ENCODE peak calls at places on chromosomes 11 and 22, in four cellular contexts. One of them, this sample, is unnamed.

GRCh38 chr11:125625594-125626380 is 824 bp downstream of the CHEK1 start:
- DNase-seq in K562: peak
- DNase-seq in HepG2: peak
- DNase-seq in SK-N-SH: peak
- DNase-seq in this sample: peak

GRCh38 chr11:8760896-8761295 is 78.3 kb downstream of the RPL27A start:
- DNase-seq in K562: no peak
- DNase-seq in HepG2: no peak
- DNase-seq in SK-N-SH: no peak
- DNase-seq in this sample: no peak

GRCh38 chr11:93116641-93117577 is 80.9 kb downstream of the SLC36A4 start:
- DNase-seq in K562: no peak
- DNase-seq in HepG2: no peak
- DNase-seq in SK-N-SH: no peak
- DNase-seq in this sample: peak

GRCh38 chr11:83819936-83820549 is 533.9 kb upstream of the CCDC90B start:
- DNase-seq in K562: peak
- DNase-seq in HepG2: peak
- DNase-seq in SK-N-SH: peak
- DNase-seq in this sample: no peak

GRCh38 chr11:7872913-7873312 is 58.2 kb downstream of the OR10A6 start:
- DNase-seq in K562: no peak
- DNase-seq in HepG2: no peak
- DNase-seq in SK-N-SH: no peak
- DNase-seq in this sample: no peak

GRCh38 chr11:75422248-75423231 is 10.5 kb downstream of the KLHL35 start:
- DNase-seq in K562: peak
- DNase-seq in HepG2: peak
- DNase-seq in SK-N-SH: no peak
- DNase-seq in this sample: no peak

GRCh38 chr11:120086651-120087050 is 51.3 kb downstream of the TRIM29 start:
- DNase-seq in K562: no peak
- DNase-seq in HepG2: no peak
- DNase-seq in SK-N-SH: no peak
- DNase-seq in this sample: no peak

GRCh38 chr11:69086741-69087524 is 38.2 kb downstream of the TPCN2 start:
- DNase-seq in K562: no peak
- DNase-seq in HepG2: no peak
- DNase-seq in SK-N-SH: no peak
- DNase-seq in this sample: no peak

GRCh38 chr22:48208894-48209293 is 1446.4 kb downstream of the TBC1D22A start:
- DNase-seq in K562: no peak
- DNase-seq in HepG2: no peak
- DNase-seq in SK-N-SH: no peak
- DNase-seq in this sample: no peak

GRCh38 chr11:30653606-30654005 is 67.5 kb upstream of the MPPED2 start:
- DNase-seq in K562: no peak
- DNase-seq in HepG2: no peak
- DNase-seq in SK-N-SH: no peak
- DNase-seq in this sample: no peak

GRCh38 chr11:80118071-80118470 is 677.2 kb upstream of the TENM4 start:
- DNase-seq in K562: no peak
- DNase-seq in HepG2: no peak
- DNase-seq in SK-N-SH: no peak
- DNase-seq in this sample: no peak

GRCh38 chr11:110176366-110177056 is 83.3 kb downstream of the ZC3H12C start:
- DNase-seq in K562: no peak
- DNase-seq in HepG2: no peak
- DNase-seq in SK-N-SH: no peak
- DNase-seq in this sample: no peak

GRCh38 chr11:44886765-44887164 is 63.9 kb downstream of the TP53I11 start:
- DNase-seq in K562: no peak
- DNase-seq in HepG2: no peak
- DNase-seq in SK-N-SH: no peak
- DNase-seq in this sample: no peak

GRCh38 chr22:20247010-20247505 is 21.1 kb downstream of the RTN4R start:
- DNase-seq in K562: peak
- DNase-seq in HepG2: no peak
- DNase-seq in SK-N-SH: no peak
- DNase-seq in this sample: peak

GRCh38 chr11:74019104-74019738 is 10.3 kb upstream of the UCP3 start:
- DNase-seq in K562: no peak
- DNase-seq in HepG2: peak
- DNase-seq in SK-N-SH: no peak
- DNase-seq in this sample: no peak

GRCh38 chr11:7871056-7871455 is 60.0 kb downstream of the OR10A6 start:
- DNase-seq in K562: no peak
- DNase-seq in HepG2: no peak
- DNase-seq in SK-N-SH: no peak
- DNase-seq in this sample: no peak

GRCh38 chr11:118715245-118715807 is 35.9 kb upstream of the TREH start:
- DNase-seq in K562: no peak
- DNase-seq in HepG2: no peak
- DNase-seq in SK-N-SH: no peak
- DNase-seq in this sample: no peak

GRCh38 chr22:49423125-49423650 is 404.5 kb downstream of the BRD1 start:
- DNase-seq in K562: no peak
- DNase-seq in HepG2: no peak
- DNase-seq in SK-N-SH: no peak
- DNase-seq in this sample: no peak

GRCh38 chr22:45092644-45093043 is 71.1 kb upstream of the NUP50 start:
- DNase-seq in K562: no peak
- DNase-seq in HepG2: no peak
- DNase-seq in SK-N-SH: no peak
- DNase-seq in this sample: no peak

GRCh38 chr22:19644314-19645223 is 69.7 kb upstream of the SEPTIN5 start:
- DNase-seq in K562: peak
- DNase-seq in HepG2: no peak
- DNase-seq in SK-N-SH: peak
- DNase-seq in this sample: no peak

GRCh38 chr22:38832005-38832978 is 11.5 kb downstream of the NPTXR start:
- DNase-seq in K562: no peak
- DNase-seq in HepG2: no peak
- DNase-seq in SK-N-SH: no peak
- DNase-seq in this sample: peak

GRCh38 chr11:17845431-17845881 is 110.9 kb downstream of the KCNC1 start:
- DNase-seq in K562: no peak
- DNase-seq in HepG2: no peak
- DNase-seq in SK-N-SH: no peak
- DNase-seq in this sample: no peak

GRCh38 chr11:118143661-118144185 is 8.9 kb downstream of the SCN4B start:
- DNase-seq in K562: no peak
- DNase-seq in HepG2: no peak
- DNase-seq in SK-N-SH: no peak
- DNase-seq in this sample: no peak

GRCh38 chr11:106691807-106692365 is 326.4 kb downstream of the GUCY1A2 start:
- DNase-seq in K562: no peak
- DNase-seq in HepG2: no peak
- DNase-seq in SK-N-SH: no peak
- DNase-seq in this sample: no peak

GRCh38 chr22:45876136-45877035 is 100.6 kb downstream of the WNT7B start:
- DNase-seq in K562: no peak
- DNase-seq in HepG2: no peak
- DNase-seq in SK-N-SH: no peak
- DNase-seq in this sample: no peak

GRCh38 chr11:76770642-76771445 is 12.3 kb upstream of the TSKU start:
- DNase-seq in K562: no peak
- DNase-seq in HepG2: peak
- DNase-seq in SK-N-SH: no peak
- DNase-seq in this sample: no peak

GRCh38 chr22:50498322-50498861 is 9.1 kb downstream of the LMF2 start:
- DNase-seq in K562: peak
- DNase-seq in HepG2: peak
- DNase-seq in SK-N-SH: peak
- DNase-seq in this sample: peak

GRCh38 chr22:46614070-46614931 is 5.9 kb upstream of the GRAMD4 start:
- DNase-seq in K562: no peak
- DNase-seq in HepG2: no peak
- DNase-seq in SK-N-SH: no peak
- DNase-seq in this sample: no peak

GRCh38 chr11:64870176-64870892 is 8.1 kb downstream of the EHD1 start:
- DNase-seq in K562: peak
- DNase-seq in HepG2: peak
- DNase-seq in SK-N-SH: no peak
- DNase-seq in this sample: no peak
- TF ChIP-seq FOXJ3 in K562: no peak
- TF ChIP-seq FOXJ3 in HepG2: no peak
- TF ChIP-seq FOXJ3 in SK-N-SH: no peak
- TF ChIP-seq FOXJ3 in this sample: no peak

GRCh38 chr22:25928038-25928437 is 186.1 kb downstream of the MYO18B start:
- DNase-seq in K562: no peak
- DNase-seq in HepG2: no peak
- DNase-seq in SK-N-SH: no peak
- DNase-seq in this sample: no peak
- TF ChIP-seq FOXJ3 in K562: no peak
- TF ChIP-seq FOXJ3 in HepG2: no peak
- TF ChIP-seq FOXJ3 in SK-N-SH: no peak
- TF ChIP-seq FOXJ3 in this sample: no peak

GRCh38 chr11:107999759-108000455 is 8.8 kb upstream of the CUL5 start:
- DNase-seq in K562: peak
- DNase-seq in HepG2: peak
- DNase-seq in SK-N-SH: peak
- DNase-seq in this sample: peak
- TF ChIP-seq FOXJ3 in K562: no peak
- TF ChIP-seq FOXJ3 in HepG2: no peak
- TF ChIP-seq FOXJ3 in SK-N-SH: no peak
- TF ChIP-seq FOXJ3 in this sample: no peak

GRCh38 chr22:43151251-43152000 is at the start of gene TSPO:
- DNase-seq in K562: peak
- DNase-seq in HepG2: no peak
- DNase-seq in SK-N-SH: peak
- DNase-seq in this sample: no peak

GRCh38 chr22:43152001-43152354 is 619 bp downstream of the TSPO start:
- DNase-seq in K562: no peak
- DNase-seq in HepG2: no peak
- DNase-seq in SK-N-SH: no peak
- DNase-seq in this sample: no peak

GRCh38 chr22:43153916-43154315 is 2.6 kb downstream of the TSPO start:
- DNase-seq in K562: no peak
- DNase-seq in HepG2: no peak
- DNase-seq in SK-N-SH: no peak
- DNase-seq in this sample: no peak

GRCh38 chr22:43150731-43151206 is 590 bp upstream of the TSPO start:
- DNase-seq in K562: no peak
- DNase-seq in HepG2: no peak
- DNase-seq in SK-N-SH: no peak
- DNase-seq in this sample: no peak

GRCh38 chr22:43152355-43153071 is 1.2 kb downstream of the TSPO start:
- DNase-seq in K562: no peak
- DNase-seq in HepG2: no peak
- DNase-seq in SK-N-SH: peak
- DNase-seq in this sample: no peak
- TF ChIP-seq FOXJ3 in K562: no peak
- TF ChIP-seq FOXJ3 in HepG2: no peak
- TF ChIP-seq FOXJ3 in SK-N-SH: no peak
- TF ChIP-seq FOXJ3 in this sample: no peak

DNA sequence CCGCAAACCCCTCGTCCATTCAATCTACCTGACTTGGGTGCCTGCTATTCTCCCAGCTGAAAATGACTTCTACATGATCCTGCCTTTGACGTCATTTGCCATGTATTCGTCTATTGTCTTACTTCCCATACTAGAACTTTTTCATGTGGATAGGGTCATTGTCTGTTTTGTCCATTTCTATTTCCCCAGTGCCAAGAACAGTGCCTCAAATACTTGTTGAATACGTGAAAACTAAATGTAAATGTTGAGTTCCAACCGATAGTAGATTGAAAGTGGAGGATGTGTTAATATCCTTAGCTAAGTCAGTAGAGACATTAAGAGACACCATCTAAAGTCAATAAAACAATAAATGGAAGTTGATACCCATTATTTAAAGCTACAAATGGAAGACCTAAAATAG is 920 bp downstream of the TRIM68 start:
- DNase-seq in K562: no peak
- DNase-seq in HepG2: no peak
- DNase-seq in SK-N-SH: no peak
- DNase-seq in this sample: no peak
- TF ChIP-seq FOXJ3 in K562: no peak
- TF ChIP-seq FOXJ3 in HepG2: no peak
- TF ChIP-seq FOXJ3 in SK-N-SH: no peak
- TF ChIP-seq FOXJ3 in this sample: no peak

DNA sequence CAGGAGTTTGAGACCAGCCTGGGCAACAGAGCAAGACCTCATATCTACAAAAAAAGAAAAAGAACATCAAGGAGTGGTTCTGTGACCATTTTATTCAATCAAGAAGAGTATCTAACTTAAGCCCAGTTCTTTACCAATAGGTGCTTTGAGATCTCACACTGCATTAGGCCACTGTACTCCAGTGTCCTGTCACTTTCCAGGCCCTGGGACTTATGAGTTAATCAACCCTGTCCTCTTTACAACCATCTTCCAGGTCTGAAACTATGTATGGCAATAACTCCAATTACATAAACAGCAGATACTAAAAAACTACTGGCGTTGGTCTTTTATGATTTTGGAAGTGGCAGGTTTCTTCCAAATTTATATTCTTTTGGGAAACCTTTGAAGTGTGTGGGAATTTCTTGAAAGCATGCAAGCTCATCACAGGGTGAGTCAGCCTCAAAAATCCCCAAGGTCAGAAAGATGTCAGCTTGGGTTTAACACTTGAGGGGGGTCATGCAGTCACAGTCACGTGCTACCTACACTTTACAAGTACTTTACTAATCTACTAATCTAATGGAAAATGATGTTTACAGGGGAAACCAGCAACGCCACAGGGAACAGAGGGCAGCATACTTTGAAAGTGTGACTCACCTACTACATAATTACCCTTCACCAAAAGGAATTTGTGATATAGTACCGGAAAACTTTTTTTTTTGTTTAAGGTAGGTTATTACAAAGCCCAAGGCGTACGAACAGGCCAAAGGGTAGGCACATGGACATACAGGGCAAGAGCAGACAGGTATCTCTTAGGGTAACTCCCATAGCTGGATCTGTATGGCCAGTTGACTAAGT is 15.6 kb downstream of the PISD start:
- DNase-seq in K562: no peak
- DNase-seq in HepG2: peak
- DNase-seq in SK-N-SH: no peak
- DNase-seq in this sample: no peak
- TF ChIP-seq FOXJ3 in K562: no peak
- TF ChIP-seq FOXJ3 in HepG2: no peak
- TF ChIP-seq FOXJ3 in SK-N-SH: no peak
- TF ChIP-seq FOXJ3 in this sample: no peak

GRCh38 chr11:46279393-46280099 is 2.1 kb downstream of the CREB3L1 start:
- DNase-seq in K562: no peak
- DNase-seq in HepG2: no peak
- DNase-seq in SK-N-SH: peak
- DNase-seq in this sample: no peak
- TF ChIP-seq FOXJ3 in K562: no peak
- TF ChIP-seq FOXJ3 in HepG2: no peak
- TF ChIP-seq FOXJ3 in SK-N-SH: no peak
- TF ChIP-seq FOXJ3 in this sample: no peak